ENCODE peak calls at places on chromosomes 5 and 9, in five cellular contexts. One of them, this sample, is unnamed.

GRCh38 chr9:110837401-110838005 is 168.9 kb downstream of the MUSK start:
- DNase-seq in mesothelial cell of epicardium: no peak
- DNase-seq in GM12865: peak; percentile 38
- DNase-seq in cardiac fibroblast: no peak
- DNase-seq in GM23338: no peak
- DNase-seq in this sample: no peak

GRCh38 chr5:82561786-82562185 is 283.6 kb upstream of the RPS23 start:
- DNase-seq in mesothelial cell of epicardium: no peak
- DNase-seq in cardiac fibroblast: no peak
- DNase-seq in GM12865: no peak
- DNase-seq in GM23338: no peak
- DNase-seq in this sample: no peak

GRCh38 chr5:50791813-50792212 is 125.4 kb downstream of the PARP8 start:
- DNase-seq in mesothelial cell of epicardium: no peak
- DNase-seq in GM23338: no peak
- DNase-seq in GM12865: no peak
- DNase-seq in cardiac fibroblast: no peak
- DNase-seq in this sample: no peak

GRCh38 chr5:139414601-139415121 is 10.8 kb upstream of the SPATA24 start:
- DNase-seq in cardiac fibroblast: no peak
- DNase-seq in GM23338: no peak
- DNase-seq in GM12865: no peak
- DNase-seq in mesothelial cell of epicardium: no peak
- DNase-seq in this sample: no peak

GRCh38 chr9:79195904-79196303 is 375.9 kb upstream of the TLE4 start:
- DNase-seq in cardiac fibroblast: peak; percentile 83
- DNase-seq in GM23338: no peak
- DNase-seq in GM12865: no peak
- DNase-seq in mesothelial cell of epicardium: no peak
- DNase-seq in this sample: no peak

GRCh38 chr5:45171563-45171962 is 362.8 kb downstream of the MRPS30 start:
- DNase-seq in GM12865: no peak
- DNase-seq in cardiac fibroblast: no peak
- DNase-seq in GM23338: no peak
- DNase-seq in mesothelial cell of epicardium: no peak
- DNase-seq in this sample: no peak

GRCh38 chr9:5568868-5569267 is 58.5 kb downstream of the PDCD1LG2 start:
- DNase-seq in mesothelial cell of epicardium: no peak
- DNase-seq in GM23338: no peak
- DNase-seq in GM12865: no peak
- DNase-seq in cardiac fibroblast: no peak
- DNase-seq in this sample: no peak

GRCh38 chr9:86945868-86946711 is 1.2 kb downstream of the GAS1 start:
- DNase-seq in GM12865: peak; percentile 73
- DNase-seq in GM23338: peak; percentile 73
- DNase-seq in mesothelial cell of epicardium: peak; percentile 64
- DNase-seq in cardiac fibroblast: peak; percentile 69
- DNase-seq in this sample: peak; percentile 90

GRCh38 chr9:110996436-110997224 is 41.6 kb downstream of the LPAR1 start:
- DNase-seq in cardiac fibroblast: peak; percentile 95
- DNase-seq in mesothelial cell of epicardium: no peak
- DNase-seq in GM23338: no peak
- DNase-seq in GM12865: no peak
- DNase-seq in this sample: no peak

GRCh38 chr9:14654932-14655331 is 38.3 kb downstream of the ZDHHC21 start:
- DNase-seq in mesothelial cell of epicardium: no peak
- DNase-seq in GM12865: no peak
- DNase-seq in GM23338: no peak
- DNase-seq in cardiac fibroblast: peak; percentile 10
- DNase-seq in this sample: no peak

GRCh38 chr5:153630546-153630945 is 140.1 kb downstream of the GRIA1 start:
- DNase-seq in GM23338: no peak
- DNase-seq in mesothelial cell of epicardium: no peak
- DNase-seq in GM12865: no peak
- DNase-seq in cardiac fibroblast: no peak
- DNase-seq in this sample: no peak

GRCh38 chr9:133122605-133122934 is 1.5 kb upstream of the RALGDS start:
- DNase-seq in GM23338: no peak
- DNase-seq in GM12865: no peak
- DNase-seq in mesothelial cell of epicardium: no peak
- DNase-seq in cardiac fibroblast: no peak
- DNase-seq in this sample: no peak

GRCh38 chr5:155004138-155004744 is 9.3 kb upstream of the KIF4B start:
- DNase-seq in mesothelial cell of epicardium: no peak
- DNase-seq in cardiac fibroblast: peak; percentile 45
- DNase-seq in GM12865: peak; percentile 56
- DNase-seq in GM23338: peak; percentile 57
- DNase-seq in this sample: no peak

GRCh38 chr5:72151646-72152045 is 44.4 kb downstream of the MAP1B start:
- DNase-seq in GM23338: no peak
- DNase-seq in mesothelial cell of epicardium: no peak
- DNase-seq in cardiac fibroblast: no peak
- DNase-seq in GM12865: peak; percentile 3
- DNase-seq in this sample: no peak

GRCh38 chr9:133239533-133240090 is 30.6 kb upstream of the OBP2B start:
- DNase-seq in GM23338: no peak
- DNase-seq in mesothelial cell of epicardium: no peak
- DNase-seq in GM12865: no peak
- DNase-seq in cardiac fibroblast: no peak
- DNase-seq in this sample: no peak

GRCh38 chr5:172641359-172642045 is 439 bp downstream of the NEURL1B start:
- DNase-seq in GM12865: no peak
- DNase-seq in mesothelial cell of epicardium: peak; percentile 47
- DNase-seq in cardiac fibroblast: no peak
- DNase-seq in GM23338: peak; percentile 70
- DNase-seq in this sample: no peak

GRCh38 chr9:91048739-91049138 is 247.1 kb downstream of the SYK start:
- DNase-seq in cardiac fibroblast: no peak
- DNase-seq in GM12865: no peak
- DNase-seq in mesothelial cell of epicardium: peak; percentile 10
- DNase-seq in GM23338: no peak
- DNase-seq in this sample: no peak

GRCh38 chr5:173742432-173742816 is 126.0 kb upstream of the BOD1 start:
- DNase-seq in cardiac fibroblast: no peak
- DNase-seq in GM23338: no peak
- DNase-seq in mesothelial cell of epicardium: no peak
- DNase-seq in GM12865: peak; percentile 91
- DNase-seq in this sample: no peak

GRCh38 chr5:53560506-53561191 is at the start of gene NDUFS4:
- DNase-seq in cardiac fibroblast: peak; percentile 96
- DNase-seq in mesothelial cell of epicardium: peak; percentile 82
- DNase-seq in GM23338: peak; percentile 94
- DNase-seq in GM12865: peak; percentile 95
- DNase-seq in this sample: peak; percentile 89

GRCh38 chr9:4750021-4750673 is 9.1 kb upstream of the AK3 start:
- DNase-seq in mesothelial cell of epicardium: no peak
- DNase-seq in GM23338: peak; percentile 71
- DNase-seq in cardiac fibroblast: peak; percentile 71
- DNase-seq in GM12865: peak; percentile 58
- DNase-seq in this sample: no peak

GRCh38 chr5:139600336-139600949 is 39.3 kb downstream of the UBE2D2 start:
- DNase-seq in GM12865: no peak
- DNase-seq in cardiac fibroblast: peak; percentile 81
- DNase-seq in mesothelial cell of epicardium: no peak
- DNase-seq in GM23338: no peak
- DNase-seq in this sample: no peak

GRCh38 chr5:180159756-180160155 is 49.3 kb downstream of the RASGEF1C start:
- DNase-seq in cardiac fibroblast: peak; percentile 22
- DNase-seq in mesothelial cell of epicardium: no peak
- DNase-seq in GM23338: no peak
- DNase-seq in GM12865: no peak
- DNase-seq in this sample: peak; percentile 54

GRCh38 chr9:38059233-38059936 is 9.6 kb downstream of the SHB start:
- DNase-seq in GM12865: no peak
- DNase-seq in cardiac fibroblast: peak; percentile 55
- DNase-seq in mesothelial cell of epicardium: no peak
- DNase-seq in GM23338: no peak
- DNase-seq in this sample: no peak

GRCh38 chr9:129289131-129289731 is 111.2 kb upstream of the IER5L start:
- DNase-seq in mesothelial cell of epicardium: peak; percentile 29
- DNase-seq in GM23338: no peak
- DNase-seq in cardiac fibroblast: no peak
- DNase-seq in GM12865: no peak
- DNase-seq in this sample: peak; percentile 72

GRCh38 chr5:97629281-97629680 is 446.2 kb upstream of the RIOK2 start:
- DNase-seq in GM23338: peak; percentile 3
- DNase-seq in mesothelial cell of epicardium: no peak
- DNase-seq in GM12865: no peak
- DNase-seq in cardiac fibroblast: peak; percentile 92
- DNase-seq in this sample: no peak

GRCh38 chr5:98069876-98070512 is 703.5 kb upstream of the RGMB start:
- DNase-seq in GM23338: no peak
- DNase-seq in mesothelial cell of epicardium: no peak
- DNase-seq in cardiac fibroblast: peak; percentile 43
- DNase-seq in GM12865: peak; percentile 27
- DNase-seq in this sample: no peak

GRCh38 chr9:121455527-121456239 is 44.0 kb downstream of the GGTA1 start:
- DNase-seq in mesothelial cell of epicardium: no peak
- DNase-seq in cardiac fibroblast: no peak
- DNase-seq in GM23338: no peak
- DNase-seq in GM12865: peak; percentile 28
- DNase-seq in this sample: no peak

GRCh38 chr5:73591698-73592501 is 26.4 kb downstream of the UTP15 start:
- DNase-seq in cardiac fibroblast: peak; percentile 65
- DNase-seq in GM23338: no peak
- DNase-seq in mesothelial cell of epicardium: no peak
- DNase-seq in GM12865: no peak
- DNase-seq in this sample: no peak

GRCh38 chr9:2241461-2241874 is 226.3 kb downstream of the SMARCA2 start:
- DNase-seq in mesothelial cell of epicardium: peak; percentile 67
- DNase-seq in cardiac fibroblast: peak; percentile 89
- DNase-seq in GM12865: peak; percentile 53
- DNase-seq in GM23338: peak; percentile 95
- DNase-seq in this sample: peak; percentile 85
- TF ChIP-seq CTCF in mesothelial cell of epicardium: peak; percentile 65
- TF ChIP-seq CTCF in cardiac fibroblast: peak; percentile 34
- TF ChIP-seq CTCF in GM12865: no peak
- TF ChIP-seq CTCF in GM23338: peak; percentile 39
- TF ChIP-seq CTCF in this sample: peak; percentile 64

DNA sequence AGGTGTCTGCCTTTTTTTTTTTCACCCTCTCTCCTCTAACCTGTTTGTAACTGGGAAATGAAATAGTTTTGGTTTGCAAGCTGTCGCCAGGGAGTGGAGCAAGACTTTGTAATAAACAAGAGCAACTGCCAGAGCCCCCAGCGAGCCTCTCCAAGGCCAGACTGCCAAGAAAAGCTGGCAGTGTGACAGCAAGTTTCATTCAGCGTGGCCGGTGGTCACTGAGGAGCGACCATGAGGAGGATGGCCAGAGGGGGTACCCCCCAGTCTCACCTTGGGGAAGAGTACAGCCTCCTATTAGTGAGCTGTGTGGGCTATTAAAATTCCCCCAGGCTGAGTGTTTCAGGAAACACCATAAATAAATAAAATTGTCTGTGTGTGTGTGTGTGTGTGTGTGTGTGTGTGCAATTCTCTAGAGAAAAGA is 49.9 kb downstream of the ZFAND5 start:
- DNase-seq in cardiac fibroblast: peak; percentile 54
- DNase-seq in mesothelial cell of epicardium: peak; percentile 44
- DNase-seq in GM23338: no peak
- DNase-seq in GM12865: peak; percentile 14
- DNase-seq in this sample: no peak
- TF ChIP-seq CTCF in cardiac fibroblast: no peak
- TF ChIP-seq CTCF in mesothelial cell of epicardium: no peak
- TF ChIP-seq CTCF in GM23338: no peak
- TF ChIP-seq CTCF in GM12865: no peak
- TF ChIP-seq CTCF in this sample: no peak

DNA sequence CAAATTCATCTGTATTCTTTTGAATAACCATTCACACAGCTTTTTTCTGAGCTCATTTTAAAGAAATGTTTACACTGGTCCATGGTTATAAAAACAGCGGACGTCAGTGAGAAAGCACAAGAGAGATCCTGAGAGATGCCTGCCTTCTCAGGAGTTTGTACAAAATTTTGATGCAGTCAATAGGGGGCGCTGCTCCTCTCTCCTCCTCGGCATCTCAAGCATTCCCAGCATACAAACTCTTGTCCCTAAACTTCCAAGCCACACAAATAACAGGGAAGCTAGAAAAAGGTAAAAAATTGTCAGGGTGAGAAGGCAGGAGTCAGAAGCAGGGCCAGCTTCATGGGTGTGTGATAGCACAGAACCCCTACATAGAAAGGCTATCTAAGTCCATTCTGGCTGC is 11.2 kb upstream of the CCDC152 start:
- DNase-seq in GM12865: no peak
- DNase-seq in cardiac fibroblast: peak; percentile 35
- DNase-seq in mesothelial cell of epicardium: no peak
- DNase-seq in GM23338: peak; percentile 86
- DNase-seq in this sample: no peak
- TF ChIP-seq CTCF in GM12865: peak; percentile 39
- TF ChIP-seq CTCF in cardiac fibroblast: peak; percentile 52
- TF ChIP-seq CTCF in mesothelial cell of epicardium: peak; percentile 16
- TF ChIP-seq CTCF in GM23338: peak; percentile 80
- TF ChIP-seq CTCF in this sample: no peak

GRCh38 chr5:143480001-143480400 is 76.5 kb upstream of the NR3C1 start:
- DNase-seq in GM23338: no peak
- DNase-seq in mesothelial cell of epicardium: no peak
- DNase-seq in cardiac fibroblast: no peak
- DNase-seq in GM12865: no peak
- DNase-seq in this sample: no peak

GRCh38 chr5:143479394-143479793 is 75.9 kb upstream of the NR3C1 start:
- DNase-seq in GM12865: no peak
- DNase-seq in cardiac fibroblast: no peak
- DNase-seq in mesothelial cell of epicardium: no peak
- DNase-seq in GM23338: no peak
- DNase-seq in this sample: no peak

GRCh38 chr5:143476601-143477211 is 73.2 kb upstream of the NR3C1 start:
- DNase-seq in GM23338: no peak
- DNase-seq in GM12865: no peak
- DNase-seq in mesothelial cell of epicardium: no peak
- DNase-seq in cardiac fibroblast: no peak
- DNase-seq in this sample: no peak

GRCh38 chr5:143484604-143485003 is 81.1 kb upstream of the NR3C1 start:
- DNase-seq in mesothelial cell of epicardium: no peak
- DNase-seq in cardiac fibroblast: no peak
- DNase-seq in GM23338: no peak
- DNase-seq in GM12865: no peak
- DNase-seq in this sample: no peak

DNA sequence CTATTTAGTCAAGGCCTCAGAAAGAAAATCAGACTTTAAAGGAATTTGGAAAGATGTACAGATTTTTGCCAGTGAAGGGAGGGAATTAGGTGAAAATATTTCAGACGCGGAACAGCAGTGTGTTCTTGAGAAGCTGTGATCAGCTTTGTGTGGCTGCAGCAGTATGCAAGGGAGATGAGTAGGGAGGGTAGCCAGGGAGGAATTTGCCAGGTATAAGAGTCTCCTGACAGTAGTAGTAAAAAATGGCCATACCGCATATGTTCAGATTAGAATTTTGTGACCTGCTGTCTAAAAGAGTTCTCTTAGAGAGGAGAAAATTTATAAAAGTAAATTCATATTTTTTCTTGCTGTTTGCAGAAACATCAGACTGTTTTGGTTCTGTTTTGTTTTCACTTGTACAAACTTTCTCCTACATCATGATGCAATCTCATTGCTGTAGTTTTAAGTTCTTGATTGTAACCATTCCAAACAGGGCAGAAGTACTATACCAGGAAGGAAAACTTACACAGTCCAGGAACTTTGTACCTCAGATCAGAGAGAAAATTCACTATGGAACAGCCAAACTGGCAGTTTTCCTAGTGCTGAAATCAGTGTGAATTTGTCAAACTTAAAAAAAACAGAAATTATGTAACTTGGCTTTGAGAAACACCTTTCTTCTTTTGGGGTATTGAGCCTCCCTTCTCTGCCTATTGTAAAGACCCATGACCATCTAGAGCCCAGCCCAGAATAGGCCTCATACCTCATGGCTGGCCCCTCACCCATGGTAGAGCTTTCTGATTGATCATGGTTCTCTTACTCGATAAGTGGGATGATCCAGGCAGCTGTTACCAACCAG is 78.4 kb upstream of the NR3C1 start:
- DNase-seq in mesothelial cell of epicardium: no peak
- DNase-seq in GM12865: no peak
- DNase-seq in cardiac fibroblast: no peak
- DNase-seq in GM23338: no peak
- DNase-seq in this sample: no peak
- TF ChIP-seq CTCF in mesothelial cell of epicardium: no peak
- TF ChIP-seq CTCF in GM12865: no peak
- TF ChIP-seq CTCF in cardiac fibroblast: no peak
- TF ChIP-seq CTCF in GM23338: no peak
- TF ChIP-seq CTCF in this sample: no peak